ENCODE peak calls at places on chromosomes 16 and 17, in five cellular contexts. J is SK-N-SH, P is K562, M is tibial nerve, X is H1. V is an unnamed sample.
A peak's percentile ranks its signal among the peaks of the same experiment; 100 is the strongest.

GRCh38 chr16:51048544-51048943 is 102.5 kb downstream of the SALL1 start:
- DNase-seq in J (no peak), P (peak; percentile 45), M (no peak), X (no peak), V (no peak)

GRCh38 chr16:30990105-30990504 is 5.1 kb downstream of the HSD3B7 start:
- DNase-seq in J (no peak), P (no peak), M (no peak), X (no peak), V (peak; percentile 49)

GRCh38 chr17:16215965-16216316 is 607 bp upstream of the NCOR1 start:
- DNase-seq in J (no peak), P (no peak), M (no peak), X (no peak), V (no peak)

GRCh38 chr17:73747221-73748002 is 103.2 kb upstream of the SDK2 start:
- DNase-seq in J (no peak), P (no peak), M (no peak), X (no peak), V (no peak)

GRCh38 chr16:81500833-81501521 is 56.4 kb downstream of the CMIP start:
- DNase-seq in J (no peak), P (no peak), M (no peak), X (no peak), V (no peak)

GRCh38 chr16:22359679-22360078 is 14.7 kb downstream of the CDR2 start:
- DNase-seq in J (no peak), P (no peak), M (no peak), X (no peak), V (no peak)

GRCh38 chr17:65362826-65363225 is 198.6 kb downstream of the AXIN2 start:
- DNase-seq in J (no peak), P (no peak), M (no peak), X (no peak), V (no peak)

GRCh38 chr17:45293413-45294211 is 23.2 kb downstream of the MAP3K14 start:
- DNase-seq in J (no peak), P (peak; percentile 28), M (peak; percentile 71), X (no peak), V (peak; percentile 86)

GRCh38 chr17:31754239-31754945 is 104.7 kb downstream of the COPRS start:
- DNase-seq in J (no peak), P (no peak), M (no peak), X (no peak), V (no peak)

GRCh38 chr16:62077998-62078397 is 41.8 kb upstream of the CDH8 start:
- DNase-seq in J (peak; percentile 11), P (no peak), M (no peak), X (peak; percentile 49), V (no peak)

GRCh38 chr16:716250-716607 is 1.3 kb downstream of the METRN start:
- DNase-seq in J (peak; percentile 86), P (peak; percentile 34), M (peak; percentile 38), X (no peak), V (no peak)

GRCh38 chr16:54446639-54447038 is 160.1 kb upstream of the IRX3 start:
- DNase-seq in J (no peak), P (no peak), M (peak; percentile 33), X (no peak), V (peak; percentile 87)

GRCh38 chr16:11497329-11497805 is 89.4 kb downstream of the LITAF start:
- DNase-seq in J (peak; percentile 93), P (no peak), M (peak; percentile 79), X (no peak), V (peak; percentile 89)

GRCh38 chr17:17089206-17089550 is 46.9 kb downstream of the MPRIP start:
- DNase-seq in J (no peak), P (no peak), M (peak; percentile 8), X (no peak), V (no peak)

GRCh38 chr16:86517652-86518258 is 7.4 kb downstream of the FOXF1 start:
- DNase-seq in J (peak; percentile 81), P (peak; percentile 65), M (peak; percentile 49), X (no peak), V (no peak)

GRCh38 chr16:71971571-71971970 is 28.6 kb downstream of the PKD1L3 start:
- DNase-seq in J (no peak), P (no peak), M (no peak), X (no peak), V (no peak)

GRCh38 chr17:45288825-45289224 is 26.9 kb upstream of the SPATA32 start:
- DNase-seq in J (no peak), P (no peak), M (no peak), X (no peak), V (no peak)

GRCh38 chr17:57600092-57600491 is 145.0 kb downstream of the CCDC182 start:
- DNase-seq in J (no peak), P (no peak), M (no peak), X (no peak), V (no peak)

DNA sequence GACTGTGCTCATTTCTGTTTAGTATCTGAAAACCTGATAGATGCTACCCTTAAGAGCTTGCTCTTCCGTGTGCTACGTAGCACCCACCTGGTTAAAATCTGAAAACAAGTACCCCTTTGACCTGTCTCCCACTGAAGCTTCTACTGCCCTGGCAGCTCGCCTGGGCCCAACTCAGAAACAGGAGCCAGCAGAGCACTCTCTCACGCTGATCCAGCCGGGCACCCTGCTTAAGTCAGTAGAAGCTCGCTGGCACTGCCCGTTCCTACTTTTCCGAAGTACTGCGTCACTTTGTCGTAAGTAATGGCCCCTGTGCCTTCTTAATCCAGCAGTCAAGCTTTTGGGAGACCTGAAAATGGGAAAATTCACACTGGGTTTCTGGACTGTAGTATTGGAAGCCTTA is 18.9 kb downstream of the NTAN1 start:
- DNase-seq in J (no peak), P (no peak), M (no peak), X (no peak), V (no peak)
- TF ChIP-seq EP300 in J (no peak), P (no peak), M (no peak), X (no peak), V (no peak)

DNA sequence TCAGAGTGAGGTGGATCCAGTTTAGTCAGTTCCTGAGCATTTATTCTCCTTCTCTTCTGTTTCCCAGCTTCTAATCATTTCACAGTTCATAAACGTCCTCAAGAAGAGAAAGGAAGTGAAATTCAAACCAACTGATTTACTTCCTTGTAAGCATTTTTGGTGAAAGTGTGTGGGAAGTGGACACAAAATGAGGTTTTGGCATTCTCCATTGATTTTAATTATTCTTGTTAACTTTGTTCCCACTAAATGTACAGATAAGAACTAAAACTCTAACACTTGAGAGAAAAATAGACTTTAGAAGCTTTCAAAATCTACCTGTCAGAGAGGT is 42.7 kb upstream of the CORO6 start:
- DNase-seq in J (no peak), P (no peak), M (no peak), X (no peak), V (no peak)
- H3K4me1 ChIP-seq in J (no peaks in the 10 kb centered on the region), P (peaks cover 10% of the 10 kb centered on the region), M (no peaks in the 10 kb centered on the region), X (no peaks in the 10 kb centered on the region), V (peaks cover 4% of the 10 kb centered on the region)

DNA sequence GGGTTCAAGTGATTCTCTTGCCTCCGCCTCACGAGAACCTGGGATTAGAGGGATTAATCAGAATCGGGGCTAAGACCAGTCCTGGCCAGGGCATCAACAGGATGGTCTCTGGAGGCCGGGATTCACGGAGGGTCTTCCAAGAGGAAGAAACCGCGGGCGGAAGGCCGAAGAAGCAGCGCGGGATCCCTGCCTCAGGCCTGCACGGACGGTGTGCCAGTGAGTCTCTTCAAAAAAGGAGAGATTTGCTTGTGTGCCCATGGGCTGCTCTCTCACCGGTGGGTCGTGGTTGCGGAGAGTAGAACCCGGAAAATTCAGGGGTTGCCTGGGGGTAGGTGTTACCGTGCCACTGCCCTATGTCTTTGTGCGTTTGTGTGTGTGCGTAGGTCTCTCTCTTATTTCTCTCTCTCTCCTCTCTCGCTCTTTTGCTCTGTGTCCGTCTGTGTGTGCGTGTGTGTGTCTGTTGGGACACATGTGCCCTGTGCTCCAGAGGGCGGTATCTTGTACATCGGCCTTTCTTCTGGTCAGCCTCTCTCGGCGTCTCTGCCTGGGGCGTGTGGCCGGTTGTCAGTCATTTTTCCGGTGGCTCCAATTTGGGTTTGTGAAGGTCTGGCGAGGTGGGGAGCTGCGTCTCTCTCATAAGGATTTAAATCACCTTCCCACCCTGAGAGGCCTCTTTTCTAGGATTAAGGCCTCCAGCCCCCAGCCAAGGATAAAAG is 613.2 kb downstream of the KCNJ18 start:
- DNase-seq in J (no peak), P (no peak), M (no peak), X (no peak), V (no peak)
- H3K9me3 ChIP-seq in J (no peaks in the 10 kb centered on the region), P (peaks cover 9% of the 10 kb centered on the region), M (no peaks in the 10 kb centered on the region), X (peaks cover 85% of the 10 kb centered on the region), V (peaks cover 17% of the 10 kb centered on the region)

DNA sequence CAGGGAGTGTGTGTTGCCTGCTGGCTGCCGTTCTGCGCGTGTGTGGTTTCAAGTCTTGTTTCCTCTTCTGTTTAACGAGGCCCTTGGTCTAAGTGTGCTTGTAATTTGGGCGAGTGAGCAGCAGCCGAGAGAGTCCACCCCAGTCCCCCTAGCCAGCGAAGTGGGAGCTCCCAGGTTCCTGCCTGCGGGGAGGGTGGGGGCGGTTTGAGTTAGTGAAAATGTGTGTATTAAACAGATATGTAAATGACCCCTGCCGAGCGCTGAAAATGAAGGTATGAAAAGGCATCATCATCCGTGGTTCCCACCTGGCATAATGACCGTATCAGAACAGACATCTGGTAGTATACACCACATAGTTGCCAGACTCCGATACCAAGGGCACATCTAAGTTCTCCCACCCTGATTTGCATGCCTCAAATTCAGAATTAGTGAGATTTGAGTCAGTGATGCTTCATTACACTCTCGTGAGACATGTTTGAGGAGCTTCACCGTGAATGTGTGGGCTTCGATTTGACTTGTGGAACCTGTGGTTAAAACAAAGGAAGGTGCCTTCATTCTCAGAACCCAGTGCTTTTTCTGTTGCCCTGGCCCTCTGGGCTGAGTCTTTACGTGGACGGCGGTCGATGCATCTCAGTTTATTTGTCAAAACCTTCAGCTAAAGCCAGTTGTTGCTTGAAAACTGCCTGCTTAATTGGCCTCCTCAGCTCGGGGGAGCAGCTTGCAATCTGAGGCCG is 114.4 kb upstream of the CHMP6 start:
- DNase-seq in J (no peak), P (no peak), M (no peak), X (no peak), V (peak; percentile 30)
- TF ChIP-seq EP300 in J (no peak), P (no peak), M (no peak), X (no peak), V (no peak)

GRCh38 chr17:40069751-40070643 is 7.2 kb downstream of the THRA start:
- DNase-seq in J (peak; percentile 52), P (peak; percentile 49), M (no peak), X (no peak), V (no peak)
- H3K4me1 ChIP-seq in J (peaks cover 77% of the 10 kb centered on the region), P (peaks cover 87% of the 10 kb centered on the region), M (peaks cover 93% of the 10 kb centered on the region), X (peaks cover 51% of the 10 kb centered on the region), V (peaks cover 98% of the 10 kb centered on the region)

GRCh38 chr16:3375680-3376079 is 20.0 kb downstream of the OR2C1 start:
- DNase-seq in J (no peak), P (no peak), M (no peak), X (no peak), V (no peak)
- H3K9me3 ChIP-seq in J (peaks cover 3% of the 10 kb centered on the region), P (peaks cover 8% of the 10 kb centered on the region), M (peaks cover 15% of the 10 kb centered on the region), X (peaks cover 59% of the 10 kb centered on the region), V (peaks cover 46% of the 10 kb centered on the region)

V was measured in suprapubic skin.